ENCODE peak calls at places on chromosomes 3 and 15, in ten cellular contexts. One of them, this sample, is unnamed.
A peak's percentile ranks its signal among the peaks of the same experiment; 100 is the strongest.

GRCh38 chr3:58237940-58238681 is 519 bp downstream of the ABHD6 start:
- DNase-seq in A549: no peak
- DNase-seq in lung: peak; percentile 63
- DNase-seq in tibial artery: peak; percentile 78
- DNase-seq in esophagus squamous epithelium: peak; percentile 21
- DNase-seq in astrocyte of the cerebellum: no peak
- DNase-seq in tibial nerve: peak; percentile 21
- DNase-seq in endothelial cell: peak; percentile 23
- DNase-seq in omental fat pad: no peak
- DNase-seq in fibroblast of pulmonary artery: peak; percentile 23
- DNase-seq in this sample: peak; percentile 38

GRCh38 chr15:70121656-70122297 is 24.1 kb upstream of the TLE3 start:
- DNase-seq in A549: peak; percentile 54
- DNase-seq in lung: peak; percentile 63
- DNase-seq in tibial artery: peak; percentile 84
- DNase-seq in esophagus squamous epithelium: no peak
- DNase-seq in astrocyte of the cerebellum: peak; percentile 80
- DNase-seq in tibial nerve: peak; percentile 63
- DNase-seq in endothelial cell: no peak
- DNase-seq in omental fat pad: peak; percentile 25
- DNase-seq in fibroblast of pulmonary artery: peak; percentile 91
- DNase-seq in this sample: no peak

GRCh38 chr3:157618075-157618760 is 115.0 kb upstream of the VEPH1 start:
- DNase-seq in A549: peak; percentile 56
- DNase-seq in lung: no peak
- DNase-seq in tibial artery: no peak
- DNase-seq in esophagus squamous epithelium: no peak
- DNase-seq in astrocyte of the cerebellum: peak; percentile 44
- DNase-seq in tibial nerve: no peak
- DNase-seq in endothelial cell: no peak
- DNase-seq in omental fat pad: no peak
- DNase-seq in fibroblast of pulmonary artery: peak; percentile 80
- DNase-seq in this sample: peak; percentile 53

GRCh38 chr3:141399979-141400971 is 32.0 kb downstream of the ZBTB38 start:
- DNase-seq in A549: peak; percentile 35
- DNase-seq in lung: no peak
- DNase-seq in tibial artery: no peak
- DNase-seq in esophagus squamous epithelium: no peak
- DNase-seq in astrocyte of the cerebellum: no peak
- DNase-seq in tibial nerve: no peak
- DNase-seq in endothelial cell: no peak
- DNase-seq in omental fat pad: no peak
- DNase-seq in fibroblast of pulmonary artery: peak; percentile 51
- DNase-seq in this sample: no peak

GRCh38 chr15:64865998-64866520 is 24.3 kb downstream of the PLEKHO2 start:
- DNase-seq in A549: no peak
- DNase-seq in lung: no peak
- DNase-seq in tibial artery: no peak
- DNase-seq in esophagus squamous epithelium: no peak
- DNase-seq in astrocyte of the cerebellum: peak; percentile 95
- DNase-seq in tibial nerve: no peak
- DNase-seq in endothelial cell: no peak
- DNase-seq in omental fat pad: no peak
- DNase-seq in fibroblast of pulmonary artery: peak; percentile 35
- DNase-seq in this sample: no peak

GRCh38 chr3:129836381-129837056 is 57.0 kb downstream of the TMCC1 start:
- DNase-seq in A549: no peak
- DNase-seq in lung: no peak
- DNase-seq in tibial artery: no peak
- DNase-seq in esophagus squamous epithelium: no peak
- DNase-seq in astrocyte of the cerebellum: no peak
- DNase-seq in tibial nerve: no peak
- DNase-seq in endothelial cell: no peak
- DNase-seq in omental fat pad: no peak
- DNase-seq in fibroblast of pulmonary artery: peak; percentile 26
- DNase-seq in this sample: no peak

GRCh38 chr3:127411083-127411727 is 123.4 kb upstream of the PRR20G start:
- DNase-seq in A549: no peak
- DNase-seq in lung: peak; percentile 26
- DNase-seq in tibial artery: peak; percentile 27
- DNase-seq in esophagus squamous epithelium: no peak
- DNase-seq in astrocyte of the cerebellum: no peak
- DNase-seq in tibial nerve: no peak
- DNase-seq in endothelial cell: no peak
- DNase-seq in omental fat pad: no peak
- DNase-seq in fibroblast of pulmonary artery: no peak
- DNase-seq in this sample: no peak

GRCh38 chr15:89196994-89197393 is 24.4 kb downstream of the RLBP1 start:
- DNase-seq in A549: no peak
- DNase-seq in lung: no peak
- DNase-seq in tibial artery: no peak
- DNase-seq in esophagus squamous epithelium: no peak
- DNase-seq in astrocyte of the cerebellum: no peak
- DNase-seq in tibial nerve: no peak
- DNase-seq in endothelial cell: no peak
- DNase-seq in omental fat pad: no peak
- DNase-seq in fibroblast of pulmonary artery: no peak
- DNase-seq in this sample: no peak

GRCh38 chr3:188404701-188405100 is 250.7 kb downstream of the LPP start:
- DNase-seq in A549: no peak
- DNase-seq in lung: no peak
- DNase-seq in tibial artery: no peak
- DNase-seq in esophagus squamous epithelium: no peak
- DNase-seq in astrocyte of the cerebellum: no peak
- DNase-seq in tibial nerve: no peak
- DNase-seq in endothelial cell: no peak
- DNase-seq in omental fat pad: no peak
- DNase-seq in fibroblast of pulmonary artery: no peak
- DNase-seq in this sample: no peak

GRCh38 chr3:37691213-37691830 is 170.4 kb upstream of the CTDSPL start:
- DNase-seq in A549: no peak
- DNase-seq in lung: no peak
- DNase-seq in tibial artery: peak; percentile 54
- DNase-seq in esophagus squamous epithelium: no peak
- DNase-seq in astrocyte of the cerebellum: no peak
- DNase-seq in tibial nerve: no peak
- DNase-seq in endothelial cell: no peak
- DNase-seq in omental fat pad: no peak
- DNase-seq in fibroblast of pulmonary artery: no peak
- DNase-seq in this sample: no peak

GRCh38 chr3:123552095-123552714 is 32.6 kb downstream of the HACD2 start:
- DNase-seq in A549: peak; percentile 18
- DNase-seq in lung: no peak
- DNase-seq in tibial artery: no peak
- DNase-seq in esophagus squamous epithelium: no peak
- DNase-seq in astrocyte of the cerebellum: no peak
- DNase-seq in tibial nerve: no peak
- DNase-seq in endothelial cell: no peak
- DNase-seq in omental fat pad: no peak
- DNase-seq in fibroblast of pulmonary artery: peak; percentile 35
- DNase-seq in this sample: peak; percentile 31

GRCh38 chr3:71784914-71785593 is at the start of gene PROK2:
- DNase-seq in A549: no peak
- DNase-seq in lung: no peak
- DNase-seq in tibial artery: no peak
- DNase-seq in esophagus squamous epithelium: no peak
- DNase-seq in astrocyte of the cerebellum: no peak
- DNase-seq in tibial nerve: no peak
- DNase-seq in endothelial cell: peak; percentile 25
- DNase-seq in omental fat pad: no peak
- DNase-seq in fibroblast of pulmonary artery: no peak
- DNase-seq in this sample: peak; percentile 17

GRCh38 chr3:170473358-170473757 is 54.7 kb downstream of the CLDN11 start:
- DNase-seq in A549: no peak
- DNase-seq in lung: no peak
- DNase-seq in tibial artery: no peak
- DNase-seq in esophagus squamous epithelium: no peak
- DNase-seq in astrocyte of the cerebellum: no peak
- DNase-seq in tibial nerve: no peak
- DNase-seq in endothelial cell: no peak
- DNase-seq in omental fat pad: no peak
- DNase-seq in fibroblast of pulmonary artery: no peak
- DNase-seq in this sample: no peak

GRCh38 chr15:40339621-40339945 is 1.2 kb downstream of the CCDC9B start:
- DNase-seq in A549: peak; percentile 14
- DNase-seq in lung: no peak
- DNase-seq in tibial artery: no peak
- DNase-seq in esophagus squamous epithelium: no peak
- DNase-seq in astrocyte of the cerebellum: no peak
- DNase-seq in tibial nerve: no peak
- DNase-seq in endothelial cell: no peak
- DNase-seq in omental fat pad: no peak
- DNase-seq in fibroblast of pulmonary artery: no peak
- DNase-seq in this sample: no peak

GRCh38 chr3:141191097-141191749 is 40.4 kb upstream of the PXYLP1 start:
- DNase-seq in A549: no peak
- DNase-seq in lung: no peak
- DNase-seq in tibial artery: no peak
- DNase-seq in esophagus squamous epithelium: no peak
- DNase-seq in astrocyte of the cerebellum: no peak
- DNase-seq in tibial nerve: no peak
- DNase-seq in endothelial cell: no peak
- DNase-seq in omental fat pad: no peak
- DNase-seq in fibroblast of pulmonary artery: peak; percentile 8
- DNase-seq in this sample: no peak

GRCh38 chr15:52857937-52858336 is 67.8 kb upstream of the ONECUT1 start:
- DNase-seq in A549: peak; percentile 13
- DNase-seq in lung: no peak
- DNase-seq in tibial artery: no peak
- DNase-seq in esophagus squamous epithelium: no peak
- DNase-seq in astrocyte of the cerebellum: peak; percentile 72
- DNase-seq in tibial nerve: no peak
- DNase-seq in endothelial cell: no peak
- DNase-seq in omental fat pad: no peak
- DNase-seq in fibroblast of pulmonary artery: no peak
- DNase-seq in this sample: no peak

DNA sequence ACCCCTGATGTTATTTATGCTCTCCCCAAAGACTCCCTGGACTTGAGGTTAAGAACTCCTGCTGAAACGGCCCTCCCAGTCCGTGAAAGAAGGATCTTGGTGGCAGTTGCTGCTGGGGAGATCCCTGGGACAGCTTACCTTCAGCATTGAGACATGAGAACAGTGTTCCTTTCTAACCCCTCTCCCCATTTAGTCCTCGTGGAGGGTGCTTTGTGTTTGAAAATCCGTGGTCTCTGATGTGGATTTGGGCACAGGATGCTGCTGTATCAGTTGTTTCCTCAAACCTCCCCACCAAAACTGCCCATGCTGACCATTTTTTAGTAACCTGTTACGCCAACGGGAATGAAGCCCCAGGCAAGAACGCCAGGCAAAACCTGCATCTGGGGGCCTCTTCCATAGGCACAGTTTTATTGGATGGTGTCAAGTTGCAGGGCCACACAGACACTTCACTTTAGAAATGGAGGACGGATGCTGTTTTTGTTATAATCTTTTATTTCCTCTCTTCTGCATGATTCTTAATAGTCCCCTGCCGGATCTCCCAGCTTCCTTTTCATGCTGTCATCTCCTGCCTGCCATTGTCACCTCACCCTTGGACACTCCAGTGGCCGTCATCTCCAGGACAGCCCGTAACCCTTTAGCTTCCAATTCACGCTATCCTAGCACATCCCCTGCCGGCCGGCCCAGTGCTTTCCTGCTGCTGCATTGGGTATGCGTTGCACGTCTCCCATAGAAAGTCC is 31.7 kb upstream of the CEMIP start:
- DNase-seq in A549: no peak
- DNase-seq in lung: no peak
- DNase-seq in tibial artery: no peak
- DNase-seq in esophagus squamous epithelium: no peak
- DNase-seq in astrocyte of the cerebellum: no peak
- DNase-seq in tibial nerve: no peak
- DNase-seq in endothelial cell: no peak
- DNase-seq in omental fat pad: no peak
- DNase-seq in fibroblast of pulmonary artery: no peak
- DNase-seq in this sample: no peak
- TF ChIP-seq CTCF in A549: no peak
- TF ChIP-seq CTCF in lung: no peak
- TF ChIP-seq CTCF in tibial artery: no peak
- TF ChIP-seq CTCF in esophagus squamous epithelium: peak; percentile 13
- TF ChIP-seq CTCF in astrocyte of the cerebellum: peak; percentile 41
- TF ChIP-seq CTCF in tibial nerve: no peak
- TF ChIP-seq CTCF in endothelial cell: no peak
- TF ChIP-seq CTCF in omental fat pad: no peak
- TF ChIP-seq CTCF in fibroblast of pulmonary artery: peak; percentile 16
- TF ChIP-seq CTCF in this sample: no peak

GRCh38 chr3:15858547-15859506 is 61.0 kb upstream of the ANKRD28 start:
- DNase-seq in A549: peak; percentile 41
- DNase-seq in lung: peak; percentile 67
- DNase-seq in tibial artery: peak; percentile 72
- DNase-seq in esophagus squamous epithelium: peak; percentile 2
- DNase-seq in astrocyte of the cerebellum: no peak
- DNase-seq in tibial nerve: no peak
- DNase-seq in endothelial cell: peak; percentile 41
- DNase-seq in omental fat pad: no peak
- DNase-seq in fibroblast of pulmonary artery: no peak
- DNase-seq in this sample: peak; percentile 76
- TF ChIP-seq CTCF in A549: no peak
- TF ChIP-seq CTCF in lung: no peak
- TF ChIP-seq CTCF in tibial artery: peak; percentile 14
- TF ChIP-seq CTCF in esophagus squamous epithelium: peak; percentile 52
- TF ChIP-seq CTCF in astrocyte of the cerebellum: no peak
- TF ChIP-seq CTCF in tibial nerve: no peak
- TF ChIP-seq CTCF in endothelial cell: no peak
- TF ChIP-seq CTCF in omental fat pad: no peak
- TF ChIP-seq CTCF in fibroblast of pulmonary artery: no peak
- TF ChIP-seq CTCF in this sample: no peak

GRCh38 chr3:182713743-182714517 is 79.4 kb upstream of the ATP11B start:
- DNase-seq in A549: peak; percentile 61
- DNase-seq in lung: no peak
- DNase-seq in tibial artery: no peak
- DNase-seq in esophagus squamous epithelium: no peak
- DNase-seq in astrocyte of the cerebellum: peak; percentile 53
- DNase-seq in tibial nerve: no peak
- DNase-seq in endothelial cell: no peak
- DNase-seq in omental fat pad: no peak
- DNase-seq in fibroblast of pulmonary artery: peak; percentile 87
- DNase-seq in this sample: peak; percentile 45
- TF ChIP-seq CTCF in A549: peak; percentile 58
- TF ChIP-seq CTCF in lung: peak; percentile 61
- TF ChIP-seq CTCF in tibial artery: peak; percentile 62
- TF ChIP-seq CTCF in esophagus squamous epithelium: peak; percentile 80
- TF ChIP-seq CTCF in astrocyte of the cerebellum: peak; percentile 54
- TF ChIP-seq CTCF in tibial nerve: peak; percentile 67
- TF ChIP-seq CTCF in endothelial cell: peak; percentile 58
- TF ChIP-seq CTCF in omental fat pad: no peak
- TF ChIP-seq CTCF in fibroblast of pulmonary artery: peak; percentile 64
- TF ChIP-seq CTCF in this sample: peak; percentile 83

DNA sequence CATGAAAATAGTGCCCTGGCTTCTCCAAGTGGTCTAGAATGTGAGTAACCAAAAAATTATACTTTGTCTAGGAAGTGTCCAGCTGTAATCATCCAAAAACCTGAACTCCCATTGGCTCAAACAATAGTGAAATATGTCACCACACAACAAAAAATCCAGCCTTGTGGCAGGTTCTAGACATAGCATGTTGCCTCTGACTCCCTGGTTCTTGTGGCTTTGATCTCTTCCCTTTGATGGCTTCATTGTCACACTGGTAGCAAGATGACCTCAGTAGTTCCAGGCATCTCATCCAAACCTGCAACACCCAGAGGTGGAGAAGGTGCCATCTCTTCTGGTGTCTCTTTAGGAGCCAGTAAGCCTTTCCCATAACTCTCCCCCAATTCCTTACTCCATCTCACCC is 74.7 kb downstream of the CMSS1 start:
- DNase-seq in A549: no peak
- DNase-seq in lung: no peak
- DNase-seq in tibial artery: no peak
- DNase-seq in esophagus squamous epithelium: no peak
- DNase-seq in astrocyte of the cerebellum: no peak
- DNase-seq in tibial nerve: no peak
- DNase-seq in endothelial cell: no peak
- DNase-seq in omental fat pad: no peak
- DNase-seq in fibroblast of pulmonary artery: no peak
- DNase-seq in this sample: no peak
- TF ChIP-seq CTCF in A549: no peak
- TF ChIP-seq CTCF in lung: no peak
- TF ChIP-seq CTCF in tibial artery: no peak
- TF ChIP-seq CTCF in esophagus squamous epithelium: peak; percentile 10
- TF ChIP-seq CTCF in astrocyte of the cerebellum: no peak
- TF ChIP-seq CTCF in tibial nerve: no peak
- TF ChIP-seq CTCF in endothelial cell: no peak
- TF ChIP-seq CTCF in omental fat pad: no peak
- TF ChIP-seq CTCF in fibroblast of pulmonary artery: no peak
- TF ChIP-seq CTCF in this sample: no peak

This sample was measured in GM10248.